ENCODE peak calls at places on chromosomes 3 and 15, in six cellular contexts. D is activated naive CD8-positive, alpha-beta T cell treated with anti-CD3 and anti-CD28 coated beads, Interleukin-2, amount 50 U/mL, for 24 hours; R is ELR; S is GM23248; W is NCI-H1105 treated with DMSO at 0.1 percent for 48 hours; C is astrocyte of the spinal cord. K is an unnamed sample.

GRCh38 chr3:32004111-32004790 is 22.7 kb downstream of the ZNF860 start:
- DNase-seq in D (no peak), R (no peak), S (no peak), W (no peak), C (no peak), K (no peak)

GRCh38 chr15:59255647-59256380 is 49.2 kb downstream of the LDHAL6B start:
- DNase-seq in D (peak), R (peak), S (no peak), W (no peak), C (no peak), K (no peak)

GRCh38 chr3:39168156-39168780 is 14.9 kb upstream of the CSRNP1 start:
- DNase-seq in D (no peak), R (no peak), S (no peak), W (no peak), C (no peak), K (no peak)

GRCh38 chr3:47406762-47407149 is 25.9 kb downstream of the PTPN23 start:
- DNase-seq in D (no peak), R (no peak), S (no peak), W (no peak), C (no peak), K (no peak)

GRCh38 chr3:125961289-125961589 is 7.7 kb upstream of the ROPN1B start:
- DNase-seq in D (no peak), R (no peak), S (no peak), W (no peak), C (no peak), K (no peak)

GRCh38 chr15:98147415-98147814 is 186.9 kb downstream of the ARRDC4 start:
- DNase-seq in D (no peak), R (no peak), S (no peak), W (no peak), C (no peak), K (no peak)

GRCh38 chr3:71152892-71153265 is 430.6 kb downstream of the FOXP1 start:
- DNase-seq in D (no peak), R (no peak), S (no peak), W (no peak), C (no peak), K (no peak)

GRCh38 chr3:31066999-31067398 is 172.5 kb upstream of the GADL1 start:
- DNase-seq in D (no peak), R (peak), S (peak), W (no peak), C (peak), K (no peak)

GRCh38 chr15:65927545-65927944 is 58.3 kb downstream of the RAB11A start:
- DNase-seq in D (no peak), R (peak), S (peak), W (no peak), C (no peak), K (no peak)

GRCh38 chr3:43709022-43709421 is 18.3 kb downstream of the ABHD5 start:
- DNase-seq in D (no peak), R (peak), S (peak), W (no peak), C (peak), K (no peak)

GRCh38 chr3:41753651-41754050 is 208.3 kb downstream of the ULK4 start:
- DNase-seq in D (no peak), R (no peak), S (no peak), W (no peak), C (no peak), K (no peak)

GRCh38 chr15:41944313-41944940 is 27.9 kb downstream of the EHD4 start:
- DNase-seq in D (no peak), R (peak), S (peak), W (no peak), C (peak), K (no peak)

GRCh38 chr3:168121175-168121853 is 25.6 kb upstream of the GOLIM4 start:
- DNase-seq in D (no peak), R (no peak), S (peak), W (no peak), C (peak), K (no peak)

GRCh38 chr3:124780356-124780755 is 50.1 kb downstream of the UMPS start:
- DNase-seq in D (no peak), R (peak), S (peak), W (no peak), C (peak), K (no peak)

GRCh38 chr3:156637480-156638022 is 36.8 kb upstream of the TIPARP start:
- DNase-seq in D (no peak), R (peak), S (no peak), W (no peak), C (no peak), K (no peak)

K was measured in stimulated activated naive CD8-positive, alpha-beta T cell treated with anti-CD3 and anti-CD28 coated beads, Interleukin-15, Interleukin-2, amounts not matched to agents 100 U/mL and 50 U/mL, for 24 hours.